ENCODE peak calls at places on chromosomes 16 and 17, in nine cellular contexts. S, Q, H, U, C, L, N, T and Z are unnamed samples.

GRCh38 chr16:69796285-69797118 is 34.4 kb downstream of the WWP2 start:
- DNase-seq in H (peak), T (peak), S (peak), C (peak), U (peak), Q (peak), L (no peak), N (peak), Z (peak)

GRCh38 chr17:3766783-3767182 is 34.2 kb downstream of the ITGAE start:
- DNase-seq in N (no peak), H (no peak), C (no peak), Q (no peak), S (no peak), U (no peak), L (no peak), T (no peak), Z (no peak)

GRCh38 chr17:45334231-45334630 is 17.4 kb upstream of the MAP3K14 start:
- DNase-seq in H (peak), U (no peak), S (no peak), N (peak), C (no peak), L (no peak), Q (peak), T (no peak), Z (no peak)

GRCh38 chr17:44272321-44272951 is 4.5 kb upstream of the SLC4A1 start:
- DNase-seq in S (no peak), T (no peak), Q (no peak), H (no peak), U (no peak), C (no peak), N (no peak), L (no peak), Z (no peak)

GRCh38 chr17:81509048-81509686 is 3.4 kb downstream of the ACTG1 start:
- DNase-seq in H (no peak), L (no peak), N (no peak), S (no peak), T (no peak), U (peak), Q (peak), C (no peak), Z (peak)

GRCh38 chr16:69939821-69940585 is 11.1 kb upstream of the CLEC18A start:
- DNase-seq in Q (no peak), L (no peak), U (no peak), N (no peak), S (no peak), H (no peak), C (no peak), T (no peak), Z (no peak)

GRCh38 chr17:79952265-79952877 is 83.3 kb downstream of the TBC1D16 start:
- DNase-seq in C (no peak), N (no peak), U (no peak), H (peak), Q (no peak), T (no peak), S (no peak), L (no peak), Z (peak)

GRCh38 chr16:29231231-29231630 is 175.3 kb downstream of the NPIPB11 start:
- DNase-seq in H (peak), N (no peak), L (no peak), Q (no peak), S (no peak), T (no peak), U (no peak), C (peak), Z (no peak)

GRCh38 chr16:4613636-4614570 is 785 bp downstream of the UBALD1 start:
- DNase-seq in C (peak), H (peak), U (no peak), T (peak), Q (peak), L (no peak), S (no peak), N (peak), Z (no peak)

GRCh38 chr17:42879596-42879985 is 21.0 kb upstream of the G6PC1 start:
- DNase-seq in L (no peak), N (no peak), T (no peak), Q (no peak), U (no peak), S (no peak), H (no peak), C (peak), Z (no peak)

GRCh38 chr17:14014647-14015046 is 54.7 kb upstream of the COX10 start:
- DNase-seq in T (no peak), Q (no peak), L (no peak), H (no peak), N (no peak), U (no peak), C (peak), S (no peak), Z (no peak)

GRCh38 chr17:38896373-38896954 is 26.6 kb downstream of the LASP1 start:
- DNase-seq in H (no peak), Q (no peak), T (no peak), C (peak), N (no peak), L (no peak), S (no peak), U (no peak), Z (peak)

GRCh38 chr17:30717290-30718098 is 107.0 kb downstream of the CRLF3 start:
- DNase-seq in U (no peak), H (peak), C (no peak), T (no peak), N (no peak), L (peak), S (no peak), Q (no peak), Z (no peak)

GRCh38 chr17:30720013-30720471 is 104.5 kb downstream of the CRLF3 start:
- DNase-seq in T (no peak), S (no peak), N (no peak), H (peak), L (peak), U (peak), Q (no peak), C (no peak), Z (peak)

GRCh38 chr17:30716461-30717289 is 107.8 kb downstream of the CRLF3 start:
- DNase-seq in L (peak), Q (peak), H (peak), C (peak), S (no peak), T (no peak), U (no peak), N (no peak), Z (peak)
- TF ChIP-seq CTCF in L (no peak), Q (peak), H (no peak), C (peak), S (no peak), T (peak), U (no peak), N (peak), Z (peak)

DNA sequence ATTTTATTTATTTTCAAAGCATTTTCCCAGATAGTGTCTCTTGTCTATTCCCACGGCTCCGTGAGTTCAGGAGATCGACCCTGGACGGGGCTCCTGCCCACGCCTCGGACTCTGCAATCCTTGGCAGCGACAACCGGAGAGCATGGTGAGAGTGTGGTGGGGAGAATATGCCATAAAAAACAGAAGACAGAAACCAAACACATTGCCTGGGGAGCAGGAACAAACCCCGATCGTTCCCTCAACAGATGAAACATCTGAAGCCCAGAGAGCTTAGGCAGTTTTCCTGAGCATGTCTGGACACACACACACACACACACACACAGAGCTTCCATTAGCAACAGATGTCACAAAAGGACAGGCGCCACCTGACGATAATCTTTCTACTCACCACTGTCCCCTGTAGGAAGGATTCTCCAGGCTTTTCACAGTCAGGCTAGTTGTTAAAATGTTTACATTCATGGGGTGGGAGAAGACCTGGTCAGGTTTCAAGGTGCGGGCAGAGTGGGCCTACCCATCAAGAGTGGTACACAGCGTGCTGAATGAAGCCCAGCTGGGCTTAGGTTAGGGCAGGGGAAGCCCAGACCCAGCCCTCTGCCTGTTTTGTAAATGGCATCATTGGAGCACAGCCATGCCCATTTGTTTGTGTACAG is 230.4 kb upstream of the TNRC6C start:
- DNase-seq in U (peak), S (no peak), T (peak), L (no peak), Q (peak), N (peak), C (no peak), H (no peak), Z (peak)
- H3K27ac ChIP-seq in U (no peak), S (peak), T (peak), L (peak), Q (no peak), N (no peak), C (no peak), H (peak), Z (peak)

DNA sequence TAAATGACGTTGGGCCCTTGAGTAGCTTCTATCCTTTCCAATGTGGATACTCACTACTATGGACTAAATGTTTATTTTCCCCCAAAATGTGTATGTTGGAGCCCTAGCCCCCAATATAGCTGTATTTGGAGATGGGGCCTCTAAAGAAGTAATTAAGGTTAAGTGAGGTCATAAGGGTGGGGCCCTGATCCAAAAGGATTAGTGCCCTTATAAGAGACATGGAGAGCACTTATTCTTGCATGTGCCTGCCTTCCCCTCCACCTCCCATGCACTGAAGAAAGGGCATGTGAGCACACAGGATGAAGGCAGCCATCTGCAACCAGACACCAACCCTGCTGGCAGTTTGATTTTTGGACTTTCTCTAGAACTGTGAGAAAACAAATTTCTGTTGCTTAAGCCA is 115.7 kb upstream of the MED13 start:
- DNase-seq in C (no peak), H (no peak), Q (no peak), N (no peak), S (no peak), U (no peak), T (no peak), L (no peak), Z (no peak)
- TF ChIP-seq CTCF in C (no peak), H (no peak), Q (no peak), N (no peak), S (no peak), U (no peak), T (no peak), L (no peak), Z (no peak)

DNA sequence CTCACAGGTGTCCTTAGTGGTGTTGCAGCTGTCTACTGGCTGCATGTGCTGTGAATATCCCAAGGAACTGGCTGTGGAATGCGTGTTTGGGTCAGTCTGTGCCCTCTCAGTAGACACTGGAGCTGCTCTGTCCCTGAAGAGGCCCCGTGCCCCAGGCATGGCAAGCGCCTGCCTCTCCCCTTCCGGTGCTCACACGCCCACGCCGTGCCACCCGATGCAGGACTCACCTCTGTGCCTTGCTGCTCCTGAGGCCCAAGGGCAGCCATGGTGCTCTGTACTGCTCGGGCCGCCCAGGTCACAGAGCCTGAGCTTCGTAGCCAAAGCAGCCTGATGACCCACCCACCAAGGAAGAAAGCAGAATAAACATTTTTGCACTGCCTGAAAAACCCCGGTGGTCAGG is 10.0 kb downstream of the RGS11 start:
- DNase-seq in L (no peak), C (no peak), H (no peak), N (no peak), Q (no peak), U (no peak), T (no peak), S (no peak), Z (no peak)
- H3K27ac ChIP-seq in L (no peak), C (no peak), H (no peak), N (no peak), Q (no peak), U (no peak), T (no peak), S (no peak), Z (no peak)

DNA sequence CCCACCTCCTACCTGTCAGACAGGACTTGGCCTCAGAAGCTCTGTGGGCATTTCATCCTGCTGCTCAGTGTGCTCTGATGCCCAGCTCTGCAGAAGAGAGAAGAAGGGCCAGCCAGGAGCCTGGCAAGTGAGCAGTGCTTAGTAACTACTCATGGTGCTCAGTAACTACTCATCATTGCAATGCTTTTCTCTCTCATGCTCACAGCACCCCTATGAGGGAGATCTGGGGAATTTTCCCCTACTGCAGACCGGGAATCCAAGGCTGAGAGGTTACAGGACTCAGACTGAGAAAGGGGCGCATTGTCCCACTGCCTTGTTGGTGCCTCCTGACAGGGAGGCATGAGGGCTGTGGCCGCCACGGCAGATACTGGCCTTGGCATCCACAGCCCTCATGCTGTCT is 261.1 kb downstream of the C16orf95 start:
- DNase-seq in Q (no peak), U (no peak), N (no peak), T (no peak), H (peak), C (peak), S (no peak), L (no peak), Z (no peak)
- TF ChIP-seq CTCF in Q (no peak), U (no peak), N (no peak), T (peak), H (no peak), C (peak), S (no peak), L (peak), Z (no peak)

GRCh38 chr16:1174477-1175357 is 21.8 kb downstream of the CACNA1H start:
- DNase-seq in H (no peak), S (no peak), C (peak), N (peak), Q (no peak), L (no peak), T (no peak), U (no peak), Z (no peak)
- H3K27ac ChIP-seq in H (peak), S (no peak), C (peak), N (no peak), Q (no peak), L (no peak), T (no peak), U (no peak), Z (no peak)

GRCh38 chr16:2508722-2509400 is 4.9 kb upstream of the ATP6V0C start:
- DNase-seq in S (no peak), C (no peak), Q (no peak), H (no peak), L (peak), N (no peak), T (no peak), U (no peak), Z (no peak)

GRCh38 chr16:2511128-2511785 is 2.5 kb upstream of the ATP6V0C start:
- DNase-seq in Q (no peak), C (peak), S (peak), L (peak), N (no peak), H (peak), U (peak), T (peak), Z (peak)

GRCh38 chr16:2507679-2508064 is 6.1 kb upstream of the ATP6V0C start:
- DNase-seq in U (no peak), L (peak), N (no peak), H (peak), T (no peak), S (peak), C (no peak), Q (no peak), Z (no peak)

GRCh38 chr16:2505695-2506094 is 8.1 kb upstream of the ATP6V0C start:
- DNase-seq in L (no peak), C (no peak), S (no peak), T (no peak), Q (no peak), U (no peak), H (no peak), N (no peak), Z (no peak)

GRCh38 chr16:2507052-2507678 is 6.6 kb upstream of the ATP6V0C start:
- DNase-seq in Q (peak), S (no peak), N (no peak), U (no peak), C (no peak), T (no peak), L (peak), H (peak), Z (no peak)
- TF ChIP-seq CTCF in Q (peak), S (no peak), N (no peak), U (no peak), C (no peak), T (no peak), L (no peak), H (no peak), Z (no peak)

DNA sequence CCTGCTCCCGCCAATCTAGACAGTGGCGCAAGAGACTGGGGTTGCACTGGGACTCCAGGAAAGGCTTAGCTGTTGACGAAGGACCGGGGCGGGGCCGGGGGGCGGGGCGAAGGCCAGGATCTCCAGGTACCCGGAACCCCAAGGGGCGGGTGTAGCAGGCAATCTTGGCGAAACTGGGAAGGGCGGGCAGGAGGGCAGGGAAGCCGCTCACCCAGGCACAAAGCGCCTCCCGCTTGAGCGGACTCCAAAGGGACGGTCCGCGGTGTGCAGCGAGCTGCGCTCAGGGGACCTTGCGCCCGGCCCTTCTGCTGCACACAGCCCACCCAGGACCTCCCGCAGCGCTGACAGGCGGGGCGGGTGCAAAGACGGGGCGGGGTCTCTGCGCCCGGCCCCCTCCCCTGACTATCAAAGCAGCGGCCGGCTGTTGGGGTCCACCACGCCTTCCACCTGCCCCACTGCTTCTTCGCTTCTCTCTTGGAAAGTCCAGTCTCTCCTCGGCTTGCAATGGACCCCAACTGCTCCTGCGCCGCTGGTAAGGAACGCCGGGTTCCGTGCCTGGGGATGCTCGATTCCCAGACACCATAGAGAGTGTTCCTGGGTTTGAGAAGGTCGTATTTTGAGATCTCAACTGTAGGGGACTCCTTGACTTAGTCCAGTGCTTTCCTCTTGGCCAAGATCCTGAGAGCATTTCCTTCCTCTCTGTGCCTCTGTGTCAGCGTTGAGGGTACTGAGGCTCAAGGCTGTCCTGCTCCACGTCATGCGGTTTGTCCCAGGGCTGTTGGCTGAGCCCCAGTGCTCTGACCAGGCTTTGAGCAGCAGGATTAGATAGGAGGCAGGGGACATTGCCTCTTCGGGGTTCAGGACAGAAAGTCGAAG is at the start of gene MT1F:
- DNase-seq in L (peak), Q (peak), H (peak), S (peak), C (peak), T (peak), N (peak), U (peak), Z (no peak)
- H3K27ac ChIP-seq in L (no peak), Q (no peak), H (peak), S (peak), C (no peak), T (no peak), N (peak), U (peak), Z (no peak)

DNA sequence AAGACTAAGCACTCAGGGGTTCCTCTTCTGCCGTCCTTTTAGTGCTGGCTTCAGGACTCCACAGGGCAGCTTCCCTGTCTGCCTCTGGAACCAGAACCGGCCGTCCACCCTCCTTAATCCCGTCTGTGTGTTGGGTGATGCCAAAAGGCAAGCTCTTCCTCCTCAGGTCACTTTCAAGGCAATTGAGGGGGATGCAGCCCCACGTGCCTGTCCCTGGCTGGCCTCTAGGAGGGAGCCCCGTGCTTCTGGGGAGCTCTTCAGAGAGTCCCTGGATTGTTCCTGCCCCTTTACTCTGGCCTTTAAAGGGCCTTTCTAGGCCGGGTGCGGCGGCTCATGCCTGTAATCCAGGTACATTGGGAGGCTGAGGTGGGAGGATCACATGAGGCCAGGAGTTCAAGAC is 77.1 kb downstream of the CRISPLD2 start:
- DNase-seq in C (no peak), N (no peak), L (peak), T (no peak), H (no peak), Q (no peak), S (no peak), U (no peak), Z (no peak)
- TF ChIP-seq CTCF in C (no peak), N (no peak), L (no peak), T (no peak), H (no peak), Q (no peak), S (no peak), U (no peak), Z (no peak)

GRCh38 chr16:51289336-51289735 is 138.3 kb upstream of the SALL1 start:
- DNase-seq in T (no peak), Q (no peak), S (no peak), N (no peak), H (no peak), L (no peak), C (no peak), U (no peak), Z (no peak)
- H3K27ac ChIP-seq in T (no peak), Q (no peak), S (no peak), N (no peak), H (no peak), L (no peak), C (no peak), U (no peak), Z (no peak)